ENCODE peak calls at places on chromosomes 5 and 9, in six cellular contexts. G is D721Med, H is EH, A is IMR-90, F is psoas muscle, W is ELR. Y is an unnamed sample.

GRCh38 chr5:69331528-69332445 is 814 bp downstream of the CCDC125 start:
- DNase-seq in G (no peak), H (no peak), A (no peak), F (no peak), W (no peak), Y (no peak)

GRCh38 chr9:100587375-100587774 is 9.5 kb downstream of the CAVIN4 start:
- DNase-seq in G (no peak), H (peak; percentile 50), A (peak; percentile 23), F (no peak), W (peak; percentile 59), Y (no peak)

GRCh38 chr5:143063175-143063970 is 293.2 kb downstream of the ARHGAP26 start:
- DNase-seq in G (no peak), H (no peak), A (peak; percentile 51), F (peak; percentile 79), W (no peak), Y (no peak)

GRCh38 chr9:7186175-7186574 is 428.4 kb downstream of the KDM4C start:
- DNase-seq in G (no peak), H (peak; percentile 31), A (peak; percentile 37), F (no peak), W (peak; percentile 13), Y (no peak)

GRCh38 chr5:144191998-144192397 is 21.3 kb downstream of the KCTD16 start:
- DNase-seq in G (no peak), H (peak; percentile 81), A (peak; percentile 87), F (no peak), W (peak; percentile 85), Y (no peak)

GRCh38 chr5:121596882-121597281 is 254.8 kb upstream of the FTMT start:
- DNase-seq in G (no peak), H (no peak), A (no peak), F (no peak), W (no peak), Y (no peak)

GRCh38 chr9:117494401-117495130 is 79.7 kb upstream of the ASTN2 start:
- DNase-seq in G (no peak), H (no peak), A (no peak), F (no peak), W (no peak), Y (no peak)

GRCh38 chr9:123871781-123872180 is 58.1 kb downstream of the DENND1A start:
- DNase-seq in G (no peak), H (peak; percentile 11), A (no peak), F (no peak), W (no peak), Y (no peak)

GRCh38 chr5:84715087-84715486 is 330.4 kb upstream of the EDIL3 start:
- DNase-seq in G (no peak), H (no peak), A (no peak), F (no peak), W (no peak), Y (no peak)

GRCh38 chr5:14268236-14268701 is 125.1 kb downstream of the TRIO start:
- DNase-seq in G (no peak), H (peak; percentile 99), A (peak; percentile 81), F (peak; percentile 72), W (peak; percentile 99), Y (no peak)

GRCh38 chr5:168261212-168261575 is 30.3 kb upstream of the WWC1 start:
- DNase-seq in G (no peak), H (no peak), A (no peak), F (no peak), W (no peak), Y (no peak)

GRCh38 chr5:24347206-24347605 is 297.6 kb downstream of the CDH10 start:
- DNase-seq in G (no peak), H (no peak), A (no peak), F (no peak), W (no peak), Y (no peak)

GRCh38 chr5:108432024-108432423 is 50.1 kb upstream of the FBXL17 start:
- DNase-seq in G (no peak), H (peak; percentile 72), A (peak; percentile 51), F (no peak), W (peak; percentile 64), Y (no peak)

GRCh38 chr9:130461218-130461630 is 16.5 kb downstream of the ASS1 start:
- DNase-seq in G (peak; percentile 73), H (peak; percentile 54), A (peak; percentile 12), F (peak; percentile 83), W (peak; percentile 65), Y (peak; percentile 80)

GRCh38 chr5:127412698-127413097 is 104.7 kb upstream of the PRRC1 start:
- DNase-seq in G (no peak), H (no peak), A (no peak), F (no peak), W (no peak), Y (no peak)

GRCh38 chr5:108266235-108266634 is 115.7 kb downstream of the FBXL17 start:
- DNase-seq in G (no peak), H (peak; percentile 9), A (peak; percentile 11), F (no peak), W (peak; percentile 44), Y (no peak)

GRCh38 chr5:171581756-171582155 is 162.3 kb downstream of the FGF18 start:
- DNase-seq in G (no peak), H (no peak), A (no peak), F (no peak), W (no peak), Y (no peak)

GRCh38 chr9:131398204-131398603 is 4.3 kb downstream of the PRRC2B start:
- DNase-seq in G (no peak), H (no peak), A (no peak), F (no peak), W (no peak), Y (no peak)

GRCh38 chr9:137724114-137724445 is 105.3 kb downstream of the EHMT1 start:
- DNase-seq in G (no peak), H (peak; percentile 21), A (peak; percentile 18), F (no peak), W (peak; percentile 7), Y (no peak)

GRCh38 chr5:96528262-96528661 is 95.2 kb upstream of the PCSK1 start:
- DNase-seq in G (no peak), H (no peak), A (no peak), F (no peak), W (no peak), Y (no peak)

Y was measured in HuH-7.5.